ENCODE peak calls at places on chromosomes 4 and X, in four cellular contexts. P is HT-29, S is astrocyte of the spinal cord, L is Ammon's horn. F is an unnamed sample.
A peak's percentile ranks its signal among the peaks of the same experiment; 100 is the strongest.

GRCh38 chr4:141563721-141564120 is 72.7 kb upstream of the IL15 start:
- DNase-seq in P (no peak), S (no peak), L (no peak), F (no peak)

GRCh38 chrX:39755152-39756032 is 342.4 kb downstream of the BCOR start:
- DNase-seq in P (peak; percentile 87), S (peak; percentile 98), L (peak; percentile 18), F (peak; percentile 80)

GRCh38 chr4:170705907-170706306 is 616.2 kb upstream of the AADAT start:
- DNase-seq in P (no peak), S (no peak), L (no peak), F (no peak)

GRCh38 chr4:111283066-111283677 is 660.3 kb upstream of the PITX2 start:
- DNase-seq in P (peak; percentile 77), S (peak; percentile 51), L (peak; percentile 32), F (peak; percentile 17)

GRCh38 chr4:112947616-112948015 is 101.8 kb upstream of the ANK2 start:
- DNase-seq in P (no peak), S (no peak), L (no peak), F (no peak)

GRCh38 chrX:67720344-67720743 is 176.5 kb downstream of the AR start:
- DNase-seq in P (no peak), S (peak; percentile 9), L (no peak), F (peak; percentile 76)

GRCh38 chr4:101774807-101775206 is 15.7 kb upstream of the BANK1 start:
- DNase-seq in P (peak; percentile 64), S (peak; percentile 41), L (no peak), F (no peak)

GRCh38 chr4:140688711-140689598 is 67.2 kb downstream of the TBC1D9 start:
- DNase-seq in P (no peak), S (peak; percentile 18), L (no peak), F (no peak)

GRCh38 chrX:130770615-130771014 is 132.4 kb downstream of the ENOX2 start:
- DNase-seq in P (no peak), S (peak; percentile 77), L (no peak), F (peak; percentile 29)

GRCh38 chr4:36508390-36508789 is 227.0 kb downstream of the DTHD1 start:
- DNase-seq in P (no peak), S (no peak), L (no peak), F (no peak)

GRCh38 chrX:3545901-3546300 is 167.5 kb downstream of the PRKX start:
- DNase-seq in P (no peak), S (no peak), L (no peak), F (no peak)

GRCh38 chrX:581717-582116 is 48.9 kb upstream of the SHOX start:
- DNase-seq in P (no peak), S (no peak), L (no peak), F (no peak)

GRCh38 chr4:139794158-139794954 is 128.7 kb downstream of the MGST2 start:
- DNase-seq in P (no peak), S (peak; percentile 38), L (no peak), F (no peak)

GRCh38 chrX:12929701-12930100 is 23.3 kb downstream of the TLR8 start:
- DNase-seq in P (no peak), S (no peak), L (no peak), F (peak; percentile 45)

GRCh38 chrX:74195605-74196004 is 108.4 kb upstream of the ZCCHC13 start:
- DNase-seq in P (no peak), S (no peak), L (no peak), F (no peak)

GRCh38 chr4:155679343-155679742 is 12.7 kb downstream of the GUCY1A1 start:
- DNase-seq in P (no peak), S (no peak), L (peak; percentile 11), F (no peak)

GRCh38 chr4:617644-618330 is 7.6 kb upstream of the PDE6B start:
- DNase-seq in P (peak; percentile 7), S (no peak), L (no peak), F (no peak)

GRCh38 chr4:76301775-76302162 is 4.8 kb upstream of the STBD1 start:
- DNase-seq in P (no peak), S (no peak), L (no peak), F (no peak)

GRCh38 chr4:57043304-57044251 is 64.9 kb downstream of the POLR2B start:
- DNase-seq in P (no peak), S (peak; percentile 93), L (no peak), F (no peak)

GRCh38 chr4:110211007-110211769 is 12.8 kb upstream of the ELOVL6 start:
- DNase-seq in P (peak; percentile 50), S (peak; percentile 50), L (peak; percentile 37), F (peak; percentile 47)

GRCh38 chrX:82362550-82362949 is 1145.5 kb upstream of the POU3F4 start:
- DNase-seq in P (peak; percentile 50), S (no peak), L (no peak), F (no peak)

GRCh38 chr4:184039963-184040383 is 134.9 kb downstream of the STOX2 start:
- DNase-seq in P (no peak), S (no peak), L (no peak), F (no peak)

GRCh38 chr4:163087805-163088204 is 78.9 kb downstream of the NAF1 start:
- DNase-seq in P (no peak), S (no peak), L (no peak), F (no peak)

GRCh38 chr4:2135083-2135482 is 76.0 kb downstream of the NAT8L start:
- DNase-seq in P (no peak), S (peak; percentile 61), L (no peak), F (peak; percentile 57)

GRCh38 chrX:65528705-65529340 is 5.8 kb downstream of the LAS1L start:
- DNase-seq in P (peak; percentile 64), S (peak; percentile 9), L (peak; percentile 29), F (no peak)

GRCh38 chr4:121243476-121243875 is 79.4 kb upstream of the TNIP3 start:
- DNase-seq in P (no peak), S (no peak), L (no peak), F (no peak)

GRCh38 chr4:6999172-7000086 is 43.7 kb upstream of the TADA2B start:
- DNase-seq in P (peak; percentile 38), S (no peak), L (peak; percentile 42), F (peak; percentile 40)

GRCh38 chr4:159776915-159777314 is 674.0 kb downstream of the RAPGEF2 start:
- DNase-seq in P (no peak), S (no peak), L (no peak), F (no peak)

GRCh38 chr4:161320377-161320776 is 843.4 kb downstream of the FSTL5 start:
- DNase-seq in P (peak; percentile 13), S (no peak), L (no peak), F (peak; percentile 4)

GRCh38 chr4:113677333-113677732 is 84.2 kb downstream of the CAMK2D start:
- DNase-seq in P (no peak), S (no peak), L (no peak), F (peak; percentile 7)

GRCh38 chrX:71668248-71668595 is 876 bp downstream of the LOC101059915 start:
- DNase-seq in P (no peak), S (no peak), L (no peak), F (no peak)

GRCh38 chr4:90060039-90060438 is 67.2 kb upstream of the CCSER1 start:
- DNase-seq in P (no peak), S (no peak), L (no peak), F (no peak)

GRCh38 chr4:37770016-37770415 is 56.5 kb upstream of the PGM2 start:
- DNase-seq in P (no peak), S (peak; percentile 68), L (no peak), F (no peak)

GRCh38 chr4:183171484-183172267 is 72.6 kb downstream of the WWC2 start:
- DNase-seq in P (peak; percentile 56), S (no peak), L (no peak), F (no peak)

GRCh38 chr4:25069014-25069413 is 38.3 kb upstream of the LGI2 start:
- DNase-seq in P (no peak), S (no peak), L (no peak), F (no peak)

GRCh38 chrX:24347871-24348270 is 12.6 kb upstream of the SUPT20HL1 start:
- DNase-seq in P (no peak), S (no peak), L (no peak), F (no peak)

GRCh38 chrX:68732906-68733493 is 85.5 kb downstream of the STARD8 start:
- DNase-seq in P (peak; percentile 87), S (peak; percentile 12), L (peak; percentile 29), F (peak; percentile 41)